ENCODE peak calls at places on chromosomes 7 and 10, in five cellular contexts. B is right cardiac atrium; F is gastrocnemius medialis; E is small intestine; O is CD8-positive, alpha-beta memory T cell. H is an unnamed sample. For H3K4me1, the result is how much of the 10 kb centered on the place peaks cover.

GRCh38 chr10:121183241-121183640 is 332.1 kb downstream of the WDR11 start:
- DNase-seq in B (no peak), F (no peak), E (no peak), O (no peak), H (no peak)

GRCh38 chr7:136685506-136685905 is 182.9 kb upstream of the CHRM2 start:
- DNase-seq in B (no peak), F (no peak), E (no peak), O (no peak), H (no peak)

GRCh38 chr10:53357587-53357986 is 585.0 kb upstream of the MBL2 start:
- DNase-seq in B (no peak), F (no peak), E (no peak), O (no peak), H (no peak)

GRCh38 chr7:134534633-134535032 is 7.3 kb downstream of the AKR1B10 start:
- DNase-seq in B (no peak), F (no peak), E (no peak), O (no peak), H (no peak)

GRCh38 chr7:36037121-36037662 is 115.9 kb upstream of the EEPD1 start:
- DNase-seq in B (peak), F (no peak), E (peak), O (no peak), H (peak)

GRCh38 chr10:69123306-69123746 is 652 bp upstream of the VPS26A start:
- DNase-seq in B (peak), F (no peak), E (no peak), O (no peak), H (no peak)

GRCh38 chr7:85234746-85235145 is 47.9 kb upstream of the SEMA3D start:
- DNase-seq in B (no peak), F (no peak), E (no peak), O (no peak), H (no peak)

GRCh38 chr7:33639552-33640197 is 265.7 kb upstream of the BMPER start:
- DNase-seq in B (no peak), F (no peak), E (no peak), O (no peak), H (no peak)

GRCh38 chr10:75651452-75651851 is 220.0 kb downstream of the LRMDA start:
- DNase-seq in B (no peak), F (no peak), E (peak), O (no peak), H (no peak)

GRCh38 chr7:155291045-155291530 is 6.6 kb upstream of the INSIG1 start:
- DNase-seq in B (peak), F (no peak), E (peak), O (no peak), H (peak)

GRCh38 chr7:114416089-114416990 is 1.7 kb downstream of the FOXP2 start:
- DNase-seq in B (no peak), F (no peak), E (peak), O (no peak), H (no peak)

GRCh38 chr10:21599582-21599981 is 65.5 kb downstream of the MLLT10 start:
- DNase-seq in B (no peak), F (no peak), E (no peak), O (no peak), H (no peak)

GRCh38 chr7:12567015-12567414 is 3.5 kb upstream of the SCIN start:
- DNase-seq in B (no peak), F (no peak), E (no peak), O (no peak), H (no peak)

GRCh38 chr7:48780862-48781261 is 143.5 kb upstream of the CDC14C start:
- DNase-seq in B (no peak), F (no peak), E (no peak), O (no peak), H (no peak)

GRCh38 chr10:695396-695795 is 5.9 kb upstream of the DIP2C start:
- DNase-seq in B (no peak), F (no peak), E (no peak), O (no peak), H (no peak)

GRCh38 chr10:77603529-77603927 is 34.1 kb downstream of the KCNMA1 start:
- DNase-seq in B (no peak), F (peak), E (peak), O (no peak), H (no peak)

GRCh38 chr7:81470084-81470723 is 299.6 kb downstream of the HGF start:
- DNase-seq in B (peak), F (peak), E (peak), O (no peak), H (peak)

GRCh38 chr10:92222603-92223275 is 68.1 kb downstream of the CPEB3 start:
- DNase-seq in B (no peak), F (no peak), E (no peak), O (no peak), H (no peak)

GRCh38 chr10:116197961-116198360 is 75.0 kb downstream of the GFRA1 start:
- DNase-seq in B (no peak), F (no peak), E (no peak), O (no peak), H (no peak)

GRCh38 chr10:133022784-133023115 is 65.0 kb upstream of the ADGRA1 start:
- DNase-seq in B (peak), F (no peak), E (no peak), O (no peak), H (no peak)

GRCh38 chr10:69490876-69491275 is 39.6 kb downstream of the TSPAN15 start:
- DNase-seq in B (no peak), F (no peak), E (no peak), O (no peak), H (no peak)

GRCh38 chr10:209357-209756 is 74.1 kb downstream of the ZMYND11 start:
- DNase-seq in B (no peak), F (no peak), E (no peak), O (no peak), H (no peak)

GRCh38 chr7:121475806-121476205 is 79.7 kb upstream of the FAM3C start:
- DNase-seq in B (peak), F (no peak), E (peak), O (no peak), H (no peak)

GRCh38 chr10:14588084-14588937 is 186.4 kb downstream of the FAM107B start:
- DNase-seq in B (no peak), F (no peak), E (no peak), O (peak), H (no peak)

GRCh38 chr7:91034459-91035368 is 229.5 kb upstream of the FZD1 start:
- DNase-seq in B (peak), F (peak), E (peak), O (no peak), H (no peak)

DNA sequence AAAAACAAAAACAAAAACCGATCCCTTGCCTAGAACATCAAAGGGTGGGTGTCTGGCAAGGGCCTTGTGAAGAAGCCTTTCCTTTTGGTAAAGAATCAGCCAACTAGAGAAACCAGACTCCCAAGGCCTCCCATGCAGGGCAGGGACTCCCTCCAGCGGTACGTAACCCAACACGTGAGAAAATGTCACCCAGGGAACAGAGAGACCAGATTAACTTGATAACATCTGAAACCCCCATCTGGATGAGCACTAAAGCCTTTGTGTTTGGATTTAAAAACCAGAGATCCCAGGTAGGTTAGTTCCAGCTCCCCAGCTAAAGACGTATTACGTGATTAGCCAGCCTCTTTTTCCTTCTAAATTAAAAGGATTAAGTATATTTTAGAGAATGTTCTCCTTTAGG is 3.0 kb upstream of the HABP2 start:
- DNase-seq in B (no peak), F (no peak), E (no peak), O (no peak), H (no peak)
- H3K27ac ChIP-seq in B (no peak), F (no peak), E (no peak), O (no peak), H (no peak)

GRCh38 chr10:103555712-103556111 is 62.2 kb downstream of the NEURL1 start:
- DNase-seq in B (no peak), F (no peak), E (no peak), O (no peak), H (no peak)
- H3K4me3 ChIP-seq in B (no peak), F (peak), E (peak), O (peak), H (peak)

GRCh38 chr7:22786290-22786932 is 36.2 kb downstream of the TOMM7 start:
- DNase-seq in B (no peak), F (no peak), E (peak), O (no peak), H (no peak)
- H3K4me1 ChIP-seq in B (under half), F (under half), E (under half), O (under half), H (under half)

DNA sequence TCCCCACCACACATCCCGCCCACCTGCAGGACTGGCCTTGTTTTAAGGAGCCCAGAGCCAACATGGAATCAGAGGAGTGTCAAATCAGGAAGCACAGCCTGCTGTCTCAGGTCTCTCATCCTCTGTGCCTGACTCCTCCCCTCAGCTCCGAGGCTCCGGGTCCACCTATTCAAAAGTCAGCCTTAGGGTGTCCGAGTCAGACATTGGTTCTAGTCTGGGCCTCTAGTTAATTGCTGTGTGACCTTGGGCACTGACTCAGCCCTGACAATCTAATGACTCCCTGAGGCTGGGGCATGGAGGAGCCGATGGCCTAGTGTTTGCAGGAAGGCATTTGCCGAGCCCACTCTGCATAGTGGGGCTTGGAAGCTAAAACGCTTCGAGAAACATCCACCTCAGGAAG is 223.1 kb upstream of the PPP2R2D start:
- DNase-seq in B (no peak), F (no peak), E (no peak), O (no peak), H (no peak)
- H3K27ac ChIP-seq in B (no peak), F (no peak), E (no peak), O (no peak), H (no peak)

GRCh38 chr10:79244068-79244442 is 103.2 kb upstream of the PPIF start:
- DNase-seq in B (no peak), F (no peak), E (no peak), O (no peak), H (no peak)

GRCh38 chr10:79246209-79246581 is 101.1 kb upstream of the PPIF start:
- DNase-seq in B (peak), F (no peak), E (no peak), O (no peak), H (peak)

GRCh38 chr10:79244841-79245504 is 102.3 kb upstream of the PPIF start:
- DNase-seq in B (no peak), F (no peak), E (peak), O (no peak), H (no peak)

GRCh38 chr10:79246606-79247275 is 100.5 kb upstream of the PPIF start:
- DNase-seq in B (peak), F (peak), E (no peak), O (no peak), H (peak)

DNA sequence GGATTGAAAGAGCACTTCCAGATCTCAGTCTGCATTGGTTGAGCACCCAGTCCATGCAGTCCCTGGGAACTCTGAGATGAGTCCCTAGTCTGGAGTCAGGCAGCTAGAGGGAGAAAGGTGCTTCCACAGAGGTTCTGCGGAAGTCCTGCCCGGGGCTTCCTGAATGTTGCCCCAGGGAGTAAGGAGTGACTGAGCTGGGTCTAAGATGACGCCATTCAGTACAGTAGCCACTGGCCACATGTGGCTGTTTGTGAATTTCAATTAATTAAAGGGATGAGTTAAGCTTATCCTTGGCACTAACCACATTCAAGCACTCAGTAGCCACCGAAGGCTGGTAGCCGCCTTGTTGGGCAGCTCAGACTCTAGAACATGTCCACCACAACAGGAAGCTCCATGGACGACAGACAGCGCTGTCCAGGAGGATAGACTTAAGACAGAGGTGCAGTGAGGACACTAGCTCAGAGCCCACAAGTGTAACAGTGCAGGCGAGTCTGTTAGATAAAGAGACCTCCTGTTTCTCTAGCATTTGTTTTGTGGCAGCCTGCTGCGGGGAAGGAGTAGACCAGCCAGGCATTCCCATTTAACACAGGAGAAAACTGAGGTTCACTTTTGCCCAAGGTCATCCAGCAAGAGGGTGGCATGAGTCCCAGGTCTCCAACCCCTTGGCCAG is 101.6 kb upstream of the PPIF start:
- DNase-seq in B (no peak), F (no peak), E (no peak), O (no peak), H (no peak)
- H3K4me3 ChIP-seq in B (no peak), F (no peak), E (peak), O (peak), H (peak)

GRCh38 chr10:70510904-70511303 is 32.3 kb downstream of the PALD1 start:
- DNase-seq in B (no peak), F (no peak), E (no peak), O (no peak), H (no peak)
- H3K4me1 ChIP-seq in B (under half), F (half or more), E (under half), O (under half), H (half or more)

H was measured in psoas muscle.